ENCODE peak calls at places on chromosomes 1 and 21, in nine cellular contexts. J, I, M, S, H, O, F, L and K are unnamed samples.

GRCh38 chr1:35449334-35450008 is 107.7 kb downstream of the KIAA0319L start:
- DNase-seq in J (no peak), I (peak), M (peak), S (no peak), H (peak), O (no peak), F (no peak), L (no peak), K (peak)

GRCh38 chr1:33433509-33434362 is 2.8 kb upstream of the PHC2 start:
- DNase-seq in J (no peak), I (peak), M (peak), S (no peak), H (peak), O (no peak), F (no peak), L (no peak), K (peak)

GRCh38 chr1:13628711-13629110 is 45.1 kb downstream of the PDPN start:
- DNase-seq in J (no peak), I (no peak), M (no peak), S (no peak), H (no peak), O (no peak), F (no peak), L (no peak), K (no peak)

GRCh38 chr1:115341948-115342347 is 3.9 kb upstream of the NGF start:
- DNase-seq in J (no peak), I (no peak), M (no peak), S (no peak), H (no peak), O (no peak), F (no peak), L (no peak), K (no peak)

GRCh38 chr1:232562855-232563510 is 67.0 kb downstream of the SIPA1L2 start:
- DNase-seq in J (no peak), I (no peak), M (no peak), S (no peak), H (no peak), O (no peak), F (no peak), L (no peak), K (no peak)

GRCh38 chr1:52571783-52572182 is 18.9 kb upstream of the TUT4 start:
- DNase-seq in J (no peak), I (no peak), M (peak), S (no peak), H (peak), O (no peak), F (no peak), L (no peak), K (no peak)

GRCh38 chr1:216587715-216588114 is 135.5 kb downstream of the ESRRG start:
- DNase-seq in J (no peak), I (no peak), M (no peak), S (no peak), H (no peak), O (no peak), F (no peak), L (no peak), K (no peak)

GRCh38 chr1:68624233-68624632 is 127.4 kb upstream of the DEPDC1 start:
- DNase-seq in J (no peak), I (peak), M (peak), S (no peak), H (peak), O (no peak), F (no peak), L (no peak), K (peak)

GRCh38 chr1:212225416-212225815 is 59.8 kb upstream of the PPP2R5A start:
- DNase-seq in J (peak), I (no peak), M (no peak), S (peak), H (no peak), O (no peak), F (no peak), L (no peak), K (no peak)

GRCh38 chr21:38380391-38381137 is 117.7 kb downstream of the ERG start:
- DNase-seq in J (no peak), I (no peak), M (peak), S (no peak), H (no peak), O (no peak), F (no peak), L (no peak), K (no peak)

GRCh38 chr1:33824321-33824720 is 39.6 kb upstream of the HMGB4 start:
- DNase-seq in J (no peak), I (no peak), M (no peak), S (no peak), H (no peak), O (no peak), F (no peak), L (no peak), K (no peak)

GRCh38 chr1:229293528-229294204 is 22.8 kb downstream of the RAB4A start:
- DNase-seq in J (no peak), I (no peak), M (no peak), S (no peak), H (no peak), O (no peak), F (no peak), L (no peak), K (no peak)

GRCh38 chr1:76136894-76137293 is 62.3 kb downstream of the ST6GALNAC3 start:
- DNase-seq in J (no peak), I (no peak), M (no peak), S (no peak), H (no peak), O (no peak), F (no peak), L (no peak), K (no peak)

GRCh38 chr1:218346391-218347204 is 1.5 kb downstream of the TGFB2 start:
- DNase-seq in J (peak), I (no peak), M (peak), S (no peak), H (peak), O (no peak), F (peak), L (no peak), K (no peak)

GRCh38 chr1:175976865-175977642 is 230.0 kb downstream of the COP1 start:
- DNase-seq in J (no peak), I (no peak), M (peak), S (no peak), H (no peak), O (no peak), F (no peak), L (no peak), K (no peak)

GRCh38 chr1:10724948-10725852 is 71.2 kb downstream of the CASZ1 start:
- DNase-seq in J (no peak), I (peak), M (peak), S (no peak), H (no peak), O (peak), F (peak), L (no peak), K (no peak)

GRCh38 chr1:89834078-89834704 is 13.4 kb downstream of the LRRC8D start:
- DNase-seq in J (no peak), I (no peak), M (no peak), S (no peak), H (no peak), O (no peak), F (no peak), L (no peak), K (no peak)

GRCh38 chr1:109877776-109878175 is 32.9 kb upstream of the CSF1 start:
- DNase-seq in J (no peak), I (no peak), M (no peak), S (no peak), H (no peak), O (no peak), F (no peak), L (no peak), K (no peak)